ENCODE peak calls at places on chromosomes 3 and 15, in seven cellular contexts. M is AG09309, Q is fibroblast of villous mesenchyme, N is LNCaP clone FGC, L is ascending aorta, K is psoas muscle, E is HCT116. C is an unnamed sample.

GRCh38 chr15:67163180-67163579 is 91.3 kb downstream of the AAGAB start:
- DNase-seq in M (no peak), Q (no peak), N (no peak), L (no peak), K (no peak), E (no peak), C (no peak)

GRCh38 chr3:140206196-140207040 is 271.4 kb downstream of the CLSTN2 start:
- DNase-seq in M (no peak), Q (peak), N (no peak), L (no peak), K (no peak), E (no peak), C (no peak)

GRCh38 chr3:49244589-49245205 is 32.3 kb downstream of the C3orf62 start:
- DNase-seq in M (no peak), Q (no peak), N (no peak), L (no peak), K (no peak), E (no peak), C (no peak)

GRCh38 chr3:146625117-146625775 is 20.1 kb upstream of the PLSCR5 start:
- DNase-seq in M (no peak), Q (peak), N (no peak), L (no peak), K (no peak), E (no peak), C (no peak)

GRCh38 chr15:77825143-77825542 is 192.4 kb upstream of the LINGO1 start:
- DNase-seq in M (no peak), Q (no peak), N (no peak), L (no peak), K (peak), E (no peak), C (no peak)

GRCh38 chr15:93610944-93611343 is 521.9 kb upstream of the RGMA start:
- DNase-seq in M (no peak), Q (no peak), N (no peak), L (no peak), K (no peak), E (no peak), C (no peak)

GRCh38 chr3:16239776-16240175 is 25.0 kb downstream of the DPH3 start:
- DNase-seq in M (no peak), Q (peak), N (no peak), L (no peak), K (no peak), E (no peak), C (no peak)

GRCh38 chr3:72487078-72487765 is 361.0 kb downstream of the SHQ1 start:
- DNase-seq in M (peak), Q (peak), N (no peak), L (peak), K (peak), E (peak), C (no peak)

GRCh38 chr3:171345112-171345843 is 114.9 kb downstream of the TNIK start:
- DNase-seq in M (no peak), Q (no peak), N (no peak), L (no peak), K (no peak), E (no peak), C (no peak)

GRCh38 chr3:76735153-76735552 is 304.7 kb upstream of the ROBO2 start:
- DNase-seq in M (no peak), Q (no peak), N (no peak), L (no peak), K (no peak), E (no peak), C (no peak)

GRCh38 chr3:159872374-159873109 is 116.1 kb upstream of the IL12A start:
- DNase-seq in M (peak), Q (peak), N (peak), L (no peak), K (no peak), E (peak), C (no peak)

GRCh38 chr3:102193255-102193654 is 241.6 kb upstream of the ZPLD1 start:
- DNase-seq in M (no peak), Q (no peak), N (no peak), L (no peak), K (no peak), E (no peak), C (no peak)

GRCh38 chr15:25733856-25734679 is 129.1 kb downstream of the ATP10A start:
- DNase-seq in M (no peak), Q (no peak), N (no peak), L (no peak), K (no peak), E (no peak), C (no peak)

GRCh38 chr15:68556139-68556990 is 22.4 kb upstream of the CORO2B start:
- DNase-seq in M (no peak), Q (no peak), N (no peak), L (no peak), K (no peak), E (no peak), C (no peak)

GRCh38 chr15:42373274-42373673 is 14.0 kb downstream of the CAPN3 start:
- DNase-seq in M (no peak), Q (no peak), N (no peak), L (no peak), K (peak), E (no peak), C (no peak)

GRCh38 chr3:127911421-127911931 is 3.6 kb upstream of the KBTBD12 start:
- DNase-seq in M (no peak), Q (no peak), N (no peak), L (no peak), K (no peak), E (no peak), C (no peak)

GRCh38 chr15:36914962-36915808 is 185.2 kb downstream of the MEIS2 start:
- DNase-seq in M (no peak), Q (peak), N (peak), L (no peak), K (no peak), E (no peak), C (no peak)

GRCh38 chr3:33041909-33042308 is 55.0 kb downstream of the GLB1 start:
- DNase-seq in M (no peak), Q (no peak), N (no peak), L (no peak), K (no peak), E (no peak), C (no peak)

GRCh38 chr3:158565076-158565475 is 5.9 kb upstream of the MLF1 start:
- DNase-seq in M (no peak), Q (no peak), N (no peak), L (no peak), K (no peak), E (no peak), C (no peak)

GRCh38 chr3:191985691-191986090 is 524.7 kb downstream of the PYDC2 start:
- DNase-seq in M (no peak), Q (no peak), N (no peak), L (no peak), K (no peak), E (no peak), C (no peak)

GRCh38 chr15:63948436-63948835 is 97.8 kb downstream of the DAPK2 start:
- DNase-seq in M (no peak), Q (no peak), N (no peak), L (no peak), K (no peak), E (no peak), C (no peak)

GRCh38 chr3:108477511-108478147 is 32.8 kb downstream of the MYH15 start:
- DNase-seq in M (peak), Q (peak), N (peak), L (no peak), K (no peak), E (peak), C (no peak)
- TF ChIP-seq CTCF in M (peak), Q (peak), N (peak), L (peak), K (peak), E (peak), C (peak)

GRCh38 chr3:142863965-142864924 is 24.6 kb downstream of the PCOLCE2 start:
- DNase-seq in M (no peak), Q (no peak), N (no peak), L (no peak), K (no peak), E (no peak), C (no peak)

GRCh38 chr3:142863010-142863787 is 25.7 kb downstream of the PCOLCE2 start:
- DNase-seq in M (peak), Q (peak), N (no peak), L (no peak), K (no peak), E (no peak), C (no peak)

GRCh38 chr3:142861926-142862325 is 27.0 kb downstream of the PCOLCE2 start:
- DNase-seq in M (no peak), Q (no peak), N (no peak), L (no peak), K (no peak), E (no peak), C (no peak)

DNA sequence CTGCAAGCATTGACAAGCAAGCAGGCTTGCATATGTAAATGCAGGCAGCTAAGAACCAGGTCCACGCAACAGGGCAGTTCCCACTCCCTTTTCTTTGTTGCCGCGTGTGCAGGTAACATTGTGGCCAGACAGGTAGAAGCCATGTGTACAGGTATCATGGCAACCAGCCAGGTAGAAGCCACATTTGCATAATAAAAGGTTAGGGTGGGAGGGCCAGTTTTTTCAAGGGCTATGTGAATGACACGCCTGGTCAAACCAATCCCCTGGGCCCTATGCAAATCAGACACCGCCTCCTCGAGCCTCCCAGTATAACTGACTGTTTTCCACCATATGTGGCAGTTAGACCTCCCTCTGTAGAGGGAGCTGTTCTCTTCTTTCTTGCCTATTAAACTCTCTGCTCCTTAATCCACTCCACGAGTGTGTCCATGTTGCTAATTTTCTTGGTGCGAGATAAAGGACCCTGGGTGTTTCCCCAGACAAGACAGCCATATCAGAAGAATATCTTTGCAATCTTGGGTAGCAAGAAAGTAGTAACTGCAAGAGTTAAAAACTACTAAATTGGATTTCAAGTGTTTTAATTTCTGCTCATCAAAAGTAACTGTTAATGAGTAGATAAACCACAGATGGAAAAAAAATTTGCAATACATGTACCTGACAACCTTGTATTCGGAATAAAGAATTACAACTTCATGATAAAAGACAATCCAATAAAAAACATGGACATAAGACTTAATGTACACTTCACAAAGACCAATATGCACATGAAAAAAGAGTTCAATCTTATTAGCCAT is 21.8 kb downstream of the PCOLCE2 start:
- DNase-seq in M (no peak), Q (no peak), N (peak), L (no peak), K (no peak), E (peak), C (no peak)
- TF ChIP-seq CTCF in M (peak), Q (peak), N (peak), L (no peak), K (no peak), E (peak), C (no peak)

DNA sequence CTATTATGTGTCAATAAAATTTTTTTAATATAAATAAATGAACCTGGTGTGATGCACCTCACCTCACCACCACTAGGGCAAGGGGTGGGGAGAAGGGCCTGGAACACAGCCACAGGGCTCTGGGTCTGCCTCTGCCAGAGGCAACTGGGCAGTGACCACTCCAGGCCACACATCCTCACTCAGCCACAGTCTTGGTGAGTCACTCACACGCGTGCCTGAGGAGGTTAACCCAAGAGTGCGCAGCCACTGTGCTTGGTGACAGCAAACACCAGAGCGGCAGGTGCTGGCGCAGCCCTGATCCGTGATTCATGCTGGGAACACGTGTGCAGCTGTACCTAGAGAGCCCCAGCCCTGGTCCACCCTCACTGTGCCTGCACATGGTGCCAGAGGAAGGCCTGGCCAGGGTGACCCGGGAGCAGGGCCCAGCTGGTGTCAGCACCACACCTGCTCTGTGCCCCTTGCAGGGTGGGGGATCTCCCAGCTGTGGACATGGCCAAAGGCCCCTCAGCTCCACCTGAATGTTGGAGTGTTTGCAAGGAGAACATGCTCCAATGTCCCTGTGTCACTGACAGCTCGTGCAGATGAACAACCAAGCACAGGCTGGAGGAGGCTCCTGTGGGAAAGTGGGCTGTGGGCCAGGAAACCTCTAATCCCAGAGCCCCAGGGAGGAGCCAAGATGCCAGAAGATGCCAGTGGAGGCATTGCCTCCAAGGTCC is 2.1 kb downstream of the SLC41A3 start:
- DNase-seq in M (no peak), Q (no peak), N (no peak), L (no peak), K (peak), E (peak), C (no peak)
- TF ChIP-seq CTCF in M (peak), Q (peak), N (peak), L (peak), K (peak), E (peak), C (no peak)

DNA sequence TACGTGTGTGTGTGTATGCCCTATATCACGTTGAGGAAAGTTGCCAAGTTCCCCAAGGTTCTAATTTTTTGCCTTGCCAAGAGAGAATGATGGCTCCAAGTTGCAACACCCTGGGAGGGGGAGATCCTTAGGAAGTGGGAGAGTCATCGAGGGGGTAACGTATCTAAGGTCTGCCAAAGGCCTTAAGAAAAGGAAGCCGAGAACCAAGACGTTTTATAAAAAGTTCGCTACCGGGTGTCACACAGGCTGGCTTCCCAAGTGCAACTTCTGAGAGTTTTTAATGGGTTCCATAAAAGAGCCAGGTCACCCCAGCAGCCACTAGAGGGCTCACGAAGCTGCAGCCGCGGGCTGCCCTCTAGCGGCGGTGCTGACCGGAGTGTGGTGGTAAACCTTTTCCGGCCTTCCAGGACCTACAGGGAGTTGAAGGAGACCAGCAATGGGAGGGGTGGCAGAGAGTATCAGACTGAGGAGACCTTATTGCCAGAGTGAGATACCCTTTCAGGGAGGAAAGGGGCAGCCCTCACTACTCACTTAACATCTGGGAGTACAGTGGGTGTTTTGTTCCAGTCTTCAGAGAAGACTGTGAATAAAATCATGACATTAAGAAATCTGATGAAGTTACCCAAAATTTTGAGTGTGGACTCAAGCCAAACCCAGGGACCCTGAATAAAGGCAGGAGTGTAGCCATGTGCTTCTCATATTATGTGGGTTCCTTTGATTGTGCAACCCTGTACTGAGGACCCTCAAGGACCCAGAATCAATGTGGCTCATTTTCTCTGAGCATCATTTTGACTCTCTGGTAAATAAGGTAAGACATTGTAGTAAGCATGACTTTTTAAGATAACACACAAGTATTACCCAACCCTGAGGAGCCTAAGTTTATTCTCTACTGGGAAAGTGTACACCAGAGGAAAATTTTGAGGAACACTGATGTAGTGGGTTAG is 2.5 kb upstream of the RFX7 start:
- DNase-seq in M (peak), Q (peak), N (peak), L (peak), K (peak), E (peak), C (peak)
- TF ChIP-seq CTCF in M (peak), Q (peak), N (peak), L (peak), K (peak), E (peak), C (peak)

GRCh38 chr3:14847613-14848541 is 29.1 kb downstream of the FGD5 start:
- DNase-seq in M (no peak), Q (no peak), N (no peak), L (no peak), K (peak), E (peak), C (no peak)
- TF ChIP-seq CTCF in M (no peak), Q (no peak), N (no peak), L (no peak), K (no peak), E (no peak), C (no peak)

DNA sequence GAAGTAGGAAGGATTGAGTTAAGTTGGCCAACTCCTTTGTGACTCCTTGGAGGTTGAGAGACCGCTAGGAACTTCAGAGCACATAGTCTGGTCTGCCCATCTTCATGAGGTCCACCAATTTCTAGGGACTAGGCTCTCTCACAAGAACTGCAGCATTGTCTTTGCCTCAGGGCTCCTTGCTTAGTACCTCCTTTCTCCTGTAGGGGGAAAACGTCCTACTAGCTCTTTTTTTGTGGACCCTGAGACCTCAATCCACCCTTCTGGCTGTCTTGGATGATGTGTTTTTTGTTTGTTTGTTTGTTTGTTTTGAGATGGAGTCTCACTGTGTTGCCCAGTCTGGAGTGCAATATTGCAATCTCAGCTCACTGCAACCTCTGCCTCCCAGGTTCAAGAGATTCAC is 21.6 kb downstream of the REC114 start:
- DNase-seq in M (no peak), Q (no peak), N (no peak), L (no peak), K (no peak), E (no peak), C (no peak)
- TF ChIP-seq CTCF in M (peak), Q (peak), N (no peak), L (no peak), K (no peak), E (peak), C (no peak)

GRCh38 chr3:52537165-52537635 is 795 bp downstream of the UQCC5 start:
- DNase-seq in M (no peak), Q (no peak), N (no peak), L (no peak), K (no peak), E (no peak), C (no peak)
- TF ChIP-seq CTCF in M (no peak), Q (no peak), N (no peak), L (no peak), K (no peak), E (no peak), C (no peak)

DNA sequence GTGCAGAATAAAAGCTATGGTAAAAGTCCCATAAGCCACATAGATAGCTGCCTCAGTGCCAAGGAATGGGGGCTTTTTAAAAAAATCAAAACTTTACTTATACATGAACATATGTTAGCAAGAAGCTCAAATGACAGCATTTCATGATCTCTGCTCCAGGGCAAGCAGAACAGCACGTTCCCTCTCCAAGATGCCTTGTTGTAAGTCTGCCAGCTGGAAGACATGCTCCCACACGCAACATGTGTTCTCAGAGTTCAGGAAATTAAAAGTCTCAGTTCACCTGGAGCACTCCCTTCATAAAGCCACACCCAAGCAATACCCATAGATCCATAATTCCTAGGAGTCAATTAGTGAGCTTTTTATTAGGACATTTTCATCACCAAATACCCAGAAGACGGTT is 52.2 kb downstream of the ABI3BP start:
- DNase-seq in M (no peak), Q (no peak), N (peak), L (no peak), K (peak), E (no peak), C (no peak)
- TF ChIP-seq CTCF in M (no peak), Q (no peak), N (no peak), L (no peak), K (no peak), E (no peak), C (no peak)

C was measured in omental fat pad.